ENCODE peak calls at places on chromosomes 13 and 19, in seven cellular contexts. E is natural killer cell, D is mammary epithelial cell, T is tibial artery, P is dorsolateral prefrontal cortex, O is upper lobe of right lung, Y is ascending aorta. H is an unnamed sample.
A peak's percentile ranks its signal among the peaks of the same experiment; 100 is the strongest.

GRCh38 chr19:39870171-39870971 is 24.2 kb upstream of the FBL start:
- DNase-seq in T (no peak), P (no peak), E (no peak), O (no peak), Y (no peak), D (no peak), H (no peak)

GRCh38 chr13:106499905-106500304 is 35.6 kb downstream of the EFNB2 start:
- DNase-seq in O (no peak), T (no peak), P (no peak), D (no peak), Y (no peak), E (no peak), H (no peak)

GRCh38 chr19:49368711-49369358 is 5.2 kb downstream of the DKKL1 start:
- DNase-seq in Y (no peak), P (no peak), D (peak; percentile 48), O (no peak), E (no peak), T (no peak), H (no peak)

GRCh38 chr13:76378767-76379166 is 507.4 kb downstream of the KCTD12 start:
- DNase-seq in T (no peak), O (no peak), Y (no peak), P (no peak), E (no peak), D (no peak), H (no peak)

GRCh38 chr13:106156468-106156867 is 379.0 kb downstream of the EFNB2 start:
- DNase-seq in P (no peak), Y (peak; percentile 62), O (no peak), T (no peak), D (peak; percentile 99), E (no peak), H (no peak)

GRCh38 chr13:97434417-97435296 is 688 bp downstream of the RAP2A start:
- DNase-seq in T (peak; percentile 81), Y (peak; percentile 73), P (peak; percentile 40), D (peak; percentile 25), O (peak; percentile 71), E (peak; percentile 45), H (no peak)

GRCh38 chr19:55704494-55705245 is 29.6 kb downstream of the EPN1 start:
- DNase-seq in D (no peak), P (no peak), O (peak; percentile 39), Y (peak; percentile 50), E (no peak), T (peak; percentile 24), H (no peak)

GRCh38 chr19:40610396-40611064 is 9.4 kb downstream of the LTBP4 start:
- DNase-seq in P (no peak), Y (peak; percentile 87), D (peak; percentile 46), O (peak; percentile 87), T (peak; percentile 88), E (no peak), H (no peak)

GRCh38 chr13:27339299-27339698 is 68.7 kb downstream of the RASL11A start:
- DNase-seq in D (peak; percentile 20), P (no peak), Y (no peak), T (peak; percentile 63), O (no peak), E (no peak), H (peak; percentile 64)

GRCh38 chr19:33000510-33000909 is 28.5 kb downstream of the FAAP24 start:
- DNase-seq in O (no peak), D (no peak), Y (no peak), E (no peak), T (no peak), P (no peak), H (no peak)

GRCh38 chr19:7933411-7933810 is 7.5 kb upstream of the CTXN1 start:
- DNase-seq in T (no peak), P (no peak), Y (no peak), E (no peak), D (no peak), O (no peak), H (no peak)

GRCh38 chr19:9309974-9310446 is 372 bp upstream of the ZNF699 start:
- DNase-seq in P (peak; percentile 89), O (peak; percentile 94), E (no peak), D (no peak), T (peak; percentile 95), Y (peak; percentile 96), H (peak; percentile 77)

GRCh38 chr19:49442354-49442753 is 1.0 kb upstream of the SLC17A7 start:
- DNase-seq in O (no peak), P (no peak), T (peak; percentile 79), E (no peak), Y (no peak), D (no peak), H (no peak)

GRCh38 chr19:18496167-18496979 is 25.5 kb downstream of the ELL start:
- DNase-seq in O (peak; percentile 85), E (peak; percentile 70), D (peak; percentile 90), T (no peak), P (no peak), Y (no peak), H (peak; percentile 75)

GRCh38 chr19:18493440-18494266 is 28.2 kb downstream of the ELL start:
- DNase-seq in O (no peak), T (no peak), E (no peak), Y (no peak), D (no peak), P (no peak), H (no peak)

GRCh38 chr19:18495204-18495911 is 26.5 kb downstream of the ELL start:
- DNase-seq in O (no peak), T (no peak), Y (no peak), D (no peak), E (no peak), P (no peak), H (no peak)

GRCh38 chr19:18491995-18492953 is 29.6 kb downstream of the ELL start:
- DNase-seq in O (no peak), P (no peak), Y (no peak), T (no peak), D (no peak), E (no peak), H (no peak)

GRCh38 chr19:18494267-18494607 is 27.6 kb downstream of the ELL start:
- DNase-seq in E (no peak), Y (no peak), T (no peak), D (no peak), O (no peak), P (no peak), H (no peak)
- TF ChIP-seq CTCF in E (no peak), Y (no peak), T (no peak), D (no peak), O (no peak), P (no peak), H (no peak)

DNA sequence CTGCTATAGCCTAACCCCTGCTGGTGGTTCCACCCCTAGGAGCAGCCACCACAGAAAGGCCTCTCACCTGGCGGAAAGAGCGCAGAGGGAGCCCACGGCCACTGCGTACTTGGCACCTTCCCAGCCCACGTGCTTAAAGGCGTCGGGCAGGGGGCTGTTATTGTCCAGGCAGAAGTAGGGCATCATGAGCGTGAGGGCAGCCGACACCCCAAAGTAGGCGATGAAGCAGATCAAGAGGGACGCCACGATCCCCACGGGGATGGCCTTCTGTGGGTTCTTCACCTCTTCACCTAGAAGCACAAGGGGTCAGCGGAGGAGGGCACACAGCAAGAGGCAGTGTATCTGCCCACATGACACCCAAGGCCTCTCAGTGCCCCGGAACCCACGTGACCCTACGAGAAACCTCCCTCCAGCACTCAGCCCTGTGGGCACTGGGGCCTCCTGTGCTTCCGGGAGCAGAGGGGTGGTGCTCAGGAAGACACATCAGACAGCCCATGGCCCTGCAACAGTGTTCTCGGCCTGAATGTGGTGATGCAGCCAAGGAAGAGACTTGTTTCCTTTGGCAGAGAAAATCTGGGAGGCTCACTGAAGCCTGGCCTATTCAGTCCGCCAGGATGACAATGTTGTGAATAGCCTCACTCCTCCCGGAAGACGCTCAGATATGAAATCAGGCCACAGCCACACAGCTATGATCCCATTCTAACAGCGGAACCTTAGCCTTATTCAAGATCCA is 72.1 kb downstream of the SLC7A1 start:
- DNase-seq in E (no peak), P (no peak), Y (peak; percentile 80), D (no peak), O (peak; percentile 51), T (peak; percentile 86), H (no peak)
- TF ChIP-seq CTCF in E (no peak), P (no peak), Y (no peak), D (no peak), O (no peak), T (no peak), H (no peak)

GRCh38 chr19:383040-383439 is 25.9 kb downstream of the C2CD4C start:
- DNase-seq in D (no peak), O (peak; percentile 46), E (no peak), Y (peak; percentile 12), T (no peak), P (no peak), H (no peak)

GRCh38 chr19:379796-380195 is 29.2 kb downstream of the C2CD4C start:
- DNase-seq in P (no peak), Y (no peak), O (no peak), E (no peak), D (no peak), T (no peak), H (no peak)

GRCh38 chr19:387777-388176 is 21.2 kb downstream of the C2CD4C start:
- DNase-seq in T (no peak), P (no peak), D (no peak), O (peak; percentile 52), E (no peak), Y (no peak), H (no peak)

GRCh38 chr19:384801-385169 is 24.2 kb downstream of the C2CD4C start:
- DNase-seq in Y (no peak), T (no peak), O (no peak), P (no peak), D (no peak), E (no peak), H (no peak)

DNA sequence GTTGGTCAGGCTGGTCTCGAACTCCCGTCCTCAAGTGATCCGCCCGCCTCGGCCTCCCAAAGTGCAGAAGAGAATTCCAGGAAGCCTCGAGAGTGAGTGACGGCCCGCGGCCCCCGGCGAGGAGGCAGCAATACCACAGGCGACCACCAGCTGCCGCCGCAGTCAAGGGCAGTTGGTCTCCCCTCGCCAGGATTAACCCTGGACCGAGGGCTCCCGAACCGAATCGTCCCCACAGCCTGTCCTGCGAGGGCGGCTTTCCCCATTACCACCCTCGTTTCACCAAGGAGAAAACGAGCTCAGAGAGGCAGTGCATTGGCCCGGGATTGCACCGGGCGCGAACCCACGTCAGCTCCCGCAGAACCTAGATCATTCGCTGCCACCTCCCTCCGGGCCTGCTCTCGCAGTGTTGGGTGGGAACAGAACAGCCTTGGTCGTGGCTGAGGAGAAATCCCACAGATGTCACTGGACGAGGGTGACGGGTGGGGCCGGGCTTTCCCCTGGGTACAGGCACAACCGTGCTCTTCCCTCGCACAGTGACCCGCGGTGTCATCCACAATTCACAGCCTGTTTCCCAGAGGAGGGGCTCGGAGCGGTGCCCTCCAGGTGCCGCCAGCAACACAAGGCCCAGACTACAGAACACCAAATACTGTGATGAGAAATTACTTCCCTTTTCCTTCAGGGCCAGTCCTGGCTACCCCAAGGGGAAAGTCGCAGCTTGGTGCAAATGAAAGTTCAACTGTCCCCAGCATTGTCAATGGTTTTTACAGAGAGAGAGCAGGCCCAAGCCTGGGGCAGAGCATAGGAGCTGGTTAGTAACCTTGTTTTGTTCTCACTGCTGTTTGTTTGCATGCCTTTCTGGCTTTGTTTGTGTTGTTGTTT is 24.8 kb downstream of the C2CD4C start:
- DNase-seq in D (no peak), O (peak; percentile 63), T (no peak), E (no peak), Y (peak; percentile 51), P (peak; percentile 25), H (no peak)
- TF ChIP-seq CTCF in D (peak; percentile 2), O (peak; percentile 57), T (peak; percentile 21), E (no peak), Y (no peak), P (peak; percentile 75), H (peak; percentile 9)

DNA sequence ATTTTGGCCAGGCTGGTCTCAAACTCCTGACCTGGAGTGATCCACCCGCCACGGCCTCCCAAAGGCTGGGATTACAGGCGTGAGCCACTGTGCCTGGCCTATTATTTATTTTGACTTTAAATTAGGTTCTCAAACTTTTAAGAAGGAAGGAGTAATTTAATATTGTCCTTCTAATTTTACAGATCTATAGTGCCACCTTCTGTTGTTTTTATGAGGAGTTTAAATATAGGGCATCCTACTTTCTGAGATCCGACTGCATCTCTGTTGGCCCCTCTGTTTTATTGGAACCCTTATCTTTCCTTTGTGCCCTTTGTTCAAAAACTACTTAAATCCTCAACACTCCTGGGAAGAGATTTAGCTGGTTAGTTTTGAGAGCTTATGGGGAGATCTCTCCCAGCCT is 25.4 kb upstream of the ZMYM5 start:
- DNase-seq in D (peak; percentile 6), O (no peak), E (no peak), T (no peak), P (no peak), Y (no peak), H (no peak)
- TF ChIP-seq CTCF in D (peak; percentile 20), O (peak; percentile 20), E (no peak), T (no peak), P (no peak), Y (no peak), H (peak; percentile 14)

H was measured in GM13976.